ENCODE peak calls at places on chromosomes 12 and 14, in seven cellular contexts. Y is stomach; S is germinal center; D is foreskin melanocyte; G is Calu3; C is stimulated activated CD4-positive, alpha-beta T cell treated with anti-CD3 and anti-CD28 coated beads, Interleukin-12 subunit alpha, Interleukin-12 subunit beta, amount 100 ng/mL, for 48 hours; Z is AG09319. U is an unnamed sample.

GRCh38 chr12:132362966-132363660 is 33.7 kb upstream of the GALNT9 start:
- DNase-seq in Y (no peak), S (no peak), D (no peak), G (no peak), C (no peak), Z (no peak), U (no peak)

GRCh38 chr12:110635055-110635454 is 21.1 kb downstream of the TCTN1 start:
- DNase-seq in Y (no peak), S (no peak), D (no peak), G (no peak), C (no peak), Z (no peak), U (no peak)

GRCh38 chr14:75545907-75546306 is 23.6 kb downstream of the BATF start:
- DNase-seq in Y (no peak), S (no peak), D (no peak), G (no peak), C (no peak), Z (no peak), U (no peak)

GRCh38 chr12:57033428-57033827 is 16.5 kb downstream of the MYO1A start:
- DNase-seq in Y (no peak), S (no peak), D (no peak), G (no peak), C (no peak), Z (no peak), U (no peak)

GRCh38 chr12:66217342-66217929 is 28.4 kb downstream of the IRAK3 start:
- DNase-seq in Y (no peak), S (no peak), D (no peak), G (no peak), C (no peak), Z (no peak), U (no peak)

GRCh38 chr12:104958946-104959841 is 1.1 kb upstream of the SLC41A2 start:
- DNase-seq in Y (no peak), S (no peak), D (no peak), G (no peak), C (no peak), Z (no peak), U (peak)

GRCh38 chr14:60514378-60515243 is 5.7 kb downstream of the SIX6 start:
- DNase-seq in Y (no peak), S (peak), D (peak), G (peak), C (no peak), Z (no peak), U (no peak)

GRCh38 chr14:29894030-29894429 is 33.6 kb downstream of the PRKD1 start:
- DNase-seq in Y (no peak), S (no peak), D (no peak), G (no peak), C (no peak), Z (no peak), U (no peak)

GRCh38 chr12:98405795-98406366 is 109.5 kb upstream of the TMPO start:
- DNase-seq in Y (no peak), S (no peak), D (no peak), G (no peak), C (no peak), Z (no peak), U (no peak)

GRCh38 chr12:121773011-121773777 is 20.3 kb downstream of the RHOF start:
- DNase-seq in Y (peak), S (peak), D (no peak), G (peak), C (peak), Z (no peak), U (no peak)